ENCODE peak calls at places on chromosomes 3 and 15, in seven cellular contexts. I is kidney, N is lung, O is cardiac muscle cell, E is MCF 10A, A is astrocyte of the spinal cord, C is BJ. Z is an unnamed sample.
A peak's percentile ranks its signal among the peaks of the same experiment; 100 is the strongest.

GRCh38 chr3:106198828-106199194 is 330.0 kb upstream of the CBLB start:
- DNase-seq in E (no peak), O (no peak), C (peak; percentile 87), N (no peak), I (no peak), A (no peak), Z (no peak)

GRCh38 chr15:74790080-74790916 is 8.4 kb downstream of the CSK start:
- DNase-seq in I (peak; percentile 93), C (no peak), O (peak; percentile 43), N (no peak), E (peak; percentile 58), A (peak; percentile 95), Z (no peak)

GRCh38 chr15:74983725-74984231 is 11.6 kb upstream of the SCAMP5 start:
- DNase-seq in I (no peak), O (no peak), C (no peak), A (no peak), N (no peak), E (peak; percentile 77), Z (no peak)

GRCh38 chr15:35627696-35628095 is 81.7 kb upstream of the DPH6 start:
- DNase-seq in O (no peak), A (no peak), C (no peak), N (no peak), E (no peak), I (no peak), Z (no peak)

GRCh38 chr15:92612891-92613290 is 42.7 kb downstream of the FAM174B start:
- DNase-seq in C (no peak), O (no peak), A (no peak), E (no peak), N (no peak), I (no peak), Z (no peak)

GRCh38 chr3:68919000-68919399 is 13.3 kb downstream of the TAFA4 start:
- DNase-seq in A (peak; percentile 27), N (no peak), I (no peak), C (no peak), E (peak; percentile 30), O (peak; percentile 75), Z (peak; percentile 1)

GRCh38 chr15:45230246-45230965 is 21.6 kb upstream of the SLC28A2 start:
- DNase-seq in C (no peak), I (no peak), E (peak; percentile 27), O (no peak), N (no peak), A (no peak), Z (no peak)

GRCh38 chr15:63994073-63994600 is 52.1 kb downstream of the DAPK2 start:
- DNase-seq in A (no peak), N (no peak), C (no peak), I (no peak), O (no peak), E (no peak), Z (peak; percentile 78)

GRCh38 chr3:71153753-71154152 is 429.8 kb downstream of the FOXP1 start:
- DNase-seq in O (no peak), N (no peak), I (no peak), A (no peak), E (no peak), C (no peak), Z (no peak)

GRCh38 chr3:182683335-182684257 is 109.7 kb upstream of the ATP11B start:
- DNase-seq in A (peak; percentile 83), O (peak; percentile 82), I (no peak), C (peak; percentile 15), N (peak; percentile 57), E (peak; percentile 78), Z (peak; percentile 84)

GRCh38 chr15:99390667-99391066 is 139.4 kb downstream of the LRRC28 start:
- DNase-seq in A (no peak), O (no peak), I (no peak), C (no peak), N (no peak), E (no peak), Z (no peak)

GRCh38 chr3:152835311-152836102 is 576 bp downstream of the P2RY1 start:
- DNase-seq in N (peak; percentile 58), E (peak; percentile 61), C (no peak), O (peak; percentile 75), I (peak; percentile 88), A (peak; percentile 69), Z (peak; percentile 82)

GRCh38 chr3:169813757-169814517 is 1.2 kb upstream of the LRRC34 start:
- DNase-seq in C (no peak), O (no peak), I (no peak), A (no peak), N (peak; percentile 30), E (peak; percentile 7), Z (peak; percentile 64)

GRCh38 chr15:31374489-31374888 is 47.9 kb downstream of the KLF13 start:
- DNase-seq in I (no peak), C (no peak), N (no peak), E (no peak), A (no peak), O (no peak), Z (no peak)

GRCh38 chr3:121998588-121999473 is 23.2 kb downstream of the ILDR1 start:
- DNase-seq in A (no peak), I (no peak), N (no peak), O (no peak), C (no peak), E (no peak), Z (no peak)

GRCh38 chr15:87080547-87080946 is 1000.9 kb downstream of the AGBL1 start:
- DNase-seq in A (peak; percentile 0), O (no peak), I (no peak), N (no peak), C (no peak), E (no peak), Z (no peak)

GRCh38 chr15:60118564-60119080 is 114.5 kb downstream of the FOXB1 start:
- DNase-seq in E (no peak), I (no peak), C (no peak), A (no peak), O (no peak), N (no peak), Z (no peak)

GRCh38 chr3:31289592-31289991 is 243.1 kb upstream of the STT3B start:
- DNase-seq in E (no peak), O (no peak), I (no peak), A (no peak), N (no peak), C (no peak), Z (peak; percentile 16)

GRCh38 chr15:29433507-29433906 is 163.9 kb upstream of the NSMCE3 start:
- DNase-seq in I (no peak), O (no peak), N (no peak), E (no peak), A (no peak), C (no peak), Z (no peak)

GRCh38 chr3:151845506-151845905 is 27.9 kb upstream of the SUCNR1 start:
- DNase-seq in N (no peak), I (no peak), A (no peak), O (no peak), E (no peak), C (no peak), Z (no peak)

GRCh38 chr3:123071146-123071545 is 4.3 kb downstream of the PDIA5 start:
- DNase-seq in N (no peak), A (no peak), E (no peak), C (no peak), I (no peak), O (no peak), Z (peak; percentile 77)

DNA sequence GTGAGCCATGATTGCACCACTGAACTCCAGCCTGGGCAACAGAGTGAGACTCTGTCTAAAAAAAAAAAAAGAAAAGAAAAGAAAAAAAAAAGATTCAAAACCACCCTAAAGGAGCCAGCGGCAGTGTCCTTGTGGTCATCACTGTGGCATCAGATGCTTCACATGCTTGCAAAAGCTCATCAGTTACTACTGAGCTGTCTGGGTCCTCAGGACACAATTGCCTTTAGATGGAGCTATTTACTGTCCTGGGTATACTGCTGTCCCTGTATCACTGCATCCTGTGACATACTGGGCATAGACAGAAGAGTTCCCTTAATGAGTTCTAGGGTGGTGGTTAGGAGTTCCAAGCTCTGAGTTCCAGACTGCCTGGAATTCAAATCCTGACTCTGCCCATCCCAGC is 85.8 kb downstream of the LINGO1 start:
- DNase-seq in N (no peak), C (no peak), I (no peak), A (no peak), O (no peak), E (no peak), Z (peak; percentile 47)
- TF ChIP-seq CTCF in N (no peak), C (no peak), I (no peak), A (no peak), O (no peak), E (no peak), Z (peak; percentile 35)

DNA sequence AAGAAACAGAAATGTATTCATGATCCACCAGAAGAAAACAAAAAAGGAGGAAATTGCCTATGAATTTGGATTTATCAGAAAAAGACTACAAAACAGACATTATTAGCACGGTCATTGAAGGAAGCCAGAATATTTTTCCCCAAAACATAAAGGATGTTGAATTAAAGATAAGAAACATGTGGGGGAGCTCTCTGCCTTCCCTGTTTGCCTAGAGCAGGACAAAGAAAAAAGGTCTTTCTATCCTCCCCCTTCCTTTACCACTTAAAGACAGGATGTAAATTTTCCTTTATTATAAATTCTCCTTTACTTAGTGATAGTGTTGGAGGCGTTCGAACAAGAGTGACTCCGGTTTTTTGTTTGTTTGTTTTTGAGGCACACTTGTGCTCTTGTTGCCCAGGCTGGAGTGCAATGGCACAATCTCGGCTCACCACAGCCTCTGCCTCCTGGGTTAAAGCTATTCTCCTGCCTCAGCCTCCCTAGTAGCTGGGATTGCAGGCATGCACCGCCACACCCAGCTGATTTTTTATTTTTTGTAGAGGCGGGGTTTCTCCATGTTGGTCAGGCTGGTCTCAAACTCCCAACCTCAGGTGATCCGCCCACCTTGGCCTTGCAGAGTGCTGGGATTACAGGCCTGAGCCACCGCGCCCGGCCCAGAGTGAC is 14.9 kb upstream of the RPN1 start:
- DNase-seq in N (no peak), I (no peak), C (no peak), E (no peak), A (no peak), O (no peak), Z (no peak)
- TF ChIP-seq CTCF in N (no peak), I (no peak), C (no peak), E (no peak), A (no peak), O (peak; percentile 9), Z (peak; percentile 28)

GRCh38 chr3:52479037-52479875 is 15.9 kb upstream of the STAB1 start:
- DNase-seq in I (no peak), O (no peak), E (no peak), A (no peak), N (no peak), C (no peak), Z (no peak)
- TF ChIP-seq CTCF in I (no peak), O (no peak), E (no peak), A (no peak), N (no peak), C (no peak), Z (no peak)

GRCh38 chr15:51803961-51804360 is 25.5 kb upstream of the TMOD3 start:
- DNase-seq in C (no peak), I (no peak), A (no peak), N (no peak), O (no peak), E (no peak), Z (no peak)

GRCh38 chr15:51799908-51800252 is 29.6 kb upstream of the TMOD3 start:
- DNase-seq in C (no peak), E (no peak), O (no peak), N (no peak), I (no peak), A (no peak), Z (no peak)

GRCh38 chr15:51802593-51802992 is 26.9 kb upstream of the TMOD3 start:
- DNase-seq in E (no peak), C (no peak), I (no peak), O (no peak), N (no peak), A (no peak), Z (no peak)

GRCh38 chr15:51799174-51799907 is 30.1 kb upstream of the TMOD3 start:
- DNase-seq in O (no peak), E (no peak), N (no peak), I (no peak), A (no peak), C (no peak), Z (no peak)

GRCh38 chr15:51801391-51801835 is 28.0 kb upstream of the TMOD3 start:
- DNase-seq in A (peak; percentile 64), C (no peak), I (no peak), E (peak; percentile 46), O (peak; percentile 45), N (no peak), Z (peak; percentile 43)
- TF ChIP-seq CTCF in A (peak; percentile 83), C (peak; percentile 59), I (peak; percentile 36), E (peak; percentile 32), O (peak; percentile 72), N (peak; percentile 14), Z (peak; percentile 59)